ENCODE peak calls at places on chromosomes 5 and 9, in five cellular contexts. A is A549, O is H1, F is HepG2, W is endothelial cell of umbilical vein. I is an unnamed sample.

GRCh38 chr9:99634185-99634584 is 187.5 kb upstream of the NR4A3 start:
- DNase-seq in F (no peak), O (no peak), W (no peak), A (no peak), I (peak)

GRCh38 chr5:15420201-15420600 is 79.8 kb upstream of the FBXL7 start:
- DNase-seq in A (no peak), W (no peak), O (no peak), F (no peak), I (no peak)

GRCh38 chr9:100602302-100602930 is 24.5 kb downstream of the CAVIN4 start:
- DNase-seq in A (peak), O (no peak), F (peak), W (peak), I (peak)

GRCh38 chr5:138713247-138713646 is 40.0 kb upstream of the CTNNA1 start:
- DNase-seq in A (no peak), O (no peak), W (no peak), F (no peak), I (no peak)

GRCh38 chr9:137588311-137588710 is 2.0 kb downstream of the ZMYND19 start:
- DNase-seq in A (no peak), W (no peak), O (no peak), F (no peak), I (no peak)

GRCh38 chr5:80116465-80116864 is 81.3 kb downstream of the THBS4 start:
- DNase-seq in W (no peak), O (no peak), A (no peak), F (peak), I (no peak)

GRCh38 chr9:137482094-137482781 is 23.1 kb upstream of the NSMF start:
- DNase-seq in A (no peak), W (peak), O (no peak), F (peak), I (peak)

GRCh38 chr9:118455781-118456180 is 751.6 kb downstream of the TLR4 start:
- DNase-seq in A (no peak), F (no peak), W (no peak), O (no peak), I (no peak)

GRCh38 chr5:176740702-176741565 is 69.4 kb upstream of the UNC5A start:
- DNase-seq in W (no peak), A (no peak), F (no peak), O (peak), I (no peak)

GRCh38 chr5:125372694-125373621 is 626.5 kb upstream of the ZNF608 start:
- DNase-seq in F (no peak), A (no peak), O (no peak), W (peak), I (no peak)

GRCh38 chr9:76153902-76154629 is 240.2 kb downstream of the RFK start:
- DNase-seq in F (no peak), A (no peak), O (no peak), W (no peak), I (no peak)

GRCh38 chr5:142280066-142281011 is 44.5 kb downstream of the SPRY4 start:
- DNase-seq in O (peak), W (peak), F (peak), A (no peak), I (peak)

GRCh38 chr5:112312295-112312694 is 106.8 kb downstream of the EPB41L4A start:
- DNase-seq in O (no peak), F (no peak), W (no peak), A (no peak), I (no peak)

GRCh38 chr5:35608881-35609779 is 8.5 kb upstream of the SPEF2 start:
- DNase-seq in W (no peak), A (no peak), F (no peak), O (no peak), I (no peak)

GRCh38 chr5:38892363-38892762 is 46.6 kb downstream of the OSMR start:
- DNase-seq in A (no peak), W (no peak), O (no peak), F (no peak), I (no peak)

GRCh38 chr9:91039125-91039834 is 237.7 kb downstream of the SYK start:
- DNase-seq in W (no peak), A (no peak), F (peak), O (no peak), I (no peak)

GRCh38 chr5:334903-335739 is 13.6 kb downstream of the AHRR start:
- DNase-seq in F (no peak), O (no peak), A (no peak), W (no peak), I (no peak)

GRCh38 chr5:55657443-55657842 is 54.7 kb downstream of the SLC38A9 start:
- DNase-seq in A (no peak), F (no peak), O (no peak), W (peak), I (no peak)

GRCh38 chr5:139690385-139691274 is 42.5 kb downstream of the CXXC5 start:
- DNase-seq in F (no peak), W (no peak), A (no peak), O (peak), I (no peak)

GRCh38 chr5:118793652-118794051 is 194.7 kb downstream of the DTWD2 start:
- DNase-seq in F (no peak), A (no peak), W (no peak), O (no peak), I (no peak)

GRCh38 chr5:167851416-167851815 is 440.0 kb upstream of the WWC1 start:
- DNase-seq in O (no peak), W (no peak), F (no peak), A (no peak), I (no peak)

GRCh38 chr5:119022017-119022745 is 33.8 kb upstream of the DTWD2 start:
- DNase-seq in W (peak), O (no peak), F (no peak), A (peak), I (peak)

GRCh38 chr5:144356489-144356888 is 185.8 kb downstream of the KCTD16 start:
- DNase-seq in A (no peak), W (no peak), O (no peak), F (no peak), I (no peak)

GRCh38 chr5:85441138-85441537 is 1056.5 kb upstream of the EDIL3 start:
- DNase-seq in A (no peak), W (no peak), O (no peak), F (no peak), I (no peak)

GRCh38 chr5:84274585-84275468 is 109.9 kb downstream of the EDIL3 start:
- DNase-seq in O (peak), A (peak), F (peak), W (peak), I (peak)

DNA sequence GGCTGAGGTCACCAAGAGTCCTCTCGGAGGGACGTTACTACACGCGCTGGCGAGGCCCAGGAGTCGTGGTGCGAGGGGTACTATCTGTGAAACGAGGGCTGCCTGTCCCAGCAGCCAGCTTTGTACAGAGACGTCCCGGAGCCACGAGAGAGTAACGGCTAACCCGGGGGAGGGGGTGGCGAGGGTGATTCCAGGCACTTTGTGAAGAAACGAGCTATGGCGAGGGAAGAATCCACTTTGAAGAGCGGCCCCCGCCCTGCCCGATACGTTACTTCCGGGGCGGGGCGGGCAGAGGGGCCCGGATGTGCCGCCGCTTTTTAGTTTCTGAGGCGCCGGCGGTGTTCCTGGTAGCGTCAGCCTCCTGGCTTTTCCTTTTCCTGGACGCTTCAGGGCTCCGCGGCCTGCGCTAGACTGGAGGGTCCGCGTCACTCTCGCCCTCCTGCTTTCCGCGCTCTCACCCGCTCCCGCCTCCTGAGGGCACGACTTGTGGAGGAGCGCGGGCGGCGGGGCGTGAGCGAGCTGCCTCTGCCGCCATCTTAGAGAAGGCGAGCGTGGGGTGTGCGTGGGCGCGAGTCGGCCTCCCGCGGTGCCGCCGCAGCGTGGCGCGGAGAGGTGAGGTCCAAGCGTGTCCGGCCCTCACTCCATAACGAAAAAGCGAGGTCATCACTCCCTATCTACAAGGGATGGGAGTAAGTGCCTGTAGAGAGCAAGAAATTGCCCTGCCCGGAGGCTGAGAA is 533 bp upstream of the RFX3 start:
- DNase-seq in F (peak), W (peak), A (peak), O (peak), I (peak)
- TF ChIP-seq POLR2A in F (peak), W (peak), A (peak), O (peak), I (peak)

GRCh38 chr5:132180134-132180745 is 47.4 kb downstream of the P4HA2 start:
- DNase-seq in O (no peak), F (peak), W (peak), A (peak), I (peak)
- TF ChIP-seq MAX in O (no peak), F (no peak), W (no peak), A (no peak), I (no peak)

GRCh38 chr5:173919443-173919842 is 31.3 kb downstream of the CPEB4 start:
- DNase-seq in O (no peak), A (no peak), W (peak), F (peak), I (no peak)

GRCh38 chr5:173915310-173916005 is 27.3 kb downstream of the CPEB4 start:
- DNase-seq in O (no peak), F (no peak), A (no peak), W (no peak), I (no peak)

GRCh38 chr5:173916233-173916632 is 28.1 kb downstream of the CPEB4 start:
- DNase-seq in F (no peak), W (no peak), A (no peak), O (no peak), I (peak)

GRCh38 chr5:173920024-173920753 is 32.0 kb downstream of the CPEB4 start:
- DNase-seq in A (no peak), W (peak), F (no peak), O (no peak), I (peak)

GRCh38 chr5:173917788-173918786 is 29.9 kb downstream of the CPEB4 start:
- DNase-seq in W (peak), A (peak), F (peak), O (no peak), I (peak)
- TF ChIP-seq POLR2A in W (peak), A (peak), F (peak), O (peak), I (peak)

GRCh38 chr5:104947061-104947460 is 1384.5 kb upstream of the NUDT12 start:
- DNase-seq in O (no peak), F (no peak), W (no peak), A (no peak), I (no peak)
- TF ChIP-seq MAX in O (no peak), F (no peak), W (no peak), A (no peak), I (no peak)

DNA sequence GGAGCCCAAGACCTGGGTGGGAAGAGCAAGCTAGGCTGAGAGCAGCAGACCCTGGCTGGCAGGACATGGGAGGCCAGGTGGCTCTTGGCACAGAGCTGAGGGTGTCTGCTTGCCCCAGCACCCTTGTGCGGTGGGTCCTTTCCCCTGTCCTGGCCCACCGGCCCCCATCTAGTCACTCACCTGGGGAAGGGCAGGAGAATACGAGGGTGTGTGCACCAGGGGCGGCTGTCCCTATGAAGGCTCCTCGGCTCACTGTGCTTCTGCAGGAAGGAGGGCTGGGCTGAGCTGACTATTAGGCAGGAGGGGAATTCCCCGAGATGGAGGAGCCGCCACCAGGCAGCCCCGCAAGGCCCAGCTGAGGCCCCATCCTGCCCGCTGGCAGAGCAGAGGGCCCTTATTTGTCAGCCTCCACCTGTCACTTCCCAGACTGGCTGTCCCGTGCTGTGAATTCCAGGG is 6.1 kb upstream of the TNIP1 start:
- DNase-seq in A (no peak), F (no peak), W (no peak), O (no peak), I (no peak)
- TF ChIP-seq POLR2A in A (no peak), F (no peak), W (no peak), O (no peak), I (no peak)

GRCh38 chr5:72096602-72097205 is 10.6 kb upstream of the MAP1B start:
- DNase-seq in O (no peak), F (no peak), A (no peak), W (no peak), I (no peak)

GRCh38 chr5:72093824-72094223 is 13.5 kb upstream of the MAP1B start:
- DNase-seq in A (no peak), F (no peak), O (no peak), W (no peak), I (no peak)

GRCh38 chr5:72092074-72092473 is 15.2 kb upstream of the MAP1B start:
- DNase-seq in W (no peak), O (no peak), A (no peak), F (no peak), I (no peak)

GRCh38 chr5:72093231-72093630 is 14.0 kb upstream of the MAP1B start:
- DNase-seq in W (no peak), A (no peak), O (no peak), F (no peak), I (no peak)
- TF ChIP-seq MAX in W (no peak), A (no peak), O (no peak), F (no peak), I (no peak)

DNA sequence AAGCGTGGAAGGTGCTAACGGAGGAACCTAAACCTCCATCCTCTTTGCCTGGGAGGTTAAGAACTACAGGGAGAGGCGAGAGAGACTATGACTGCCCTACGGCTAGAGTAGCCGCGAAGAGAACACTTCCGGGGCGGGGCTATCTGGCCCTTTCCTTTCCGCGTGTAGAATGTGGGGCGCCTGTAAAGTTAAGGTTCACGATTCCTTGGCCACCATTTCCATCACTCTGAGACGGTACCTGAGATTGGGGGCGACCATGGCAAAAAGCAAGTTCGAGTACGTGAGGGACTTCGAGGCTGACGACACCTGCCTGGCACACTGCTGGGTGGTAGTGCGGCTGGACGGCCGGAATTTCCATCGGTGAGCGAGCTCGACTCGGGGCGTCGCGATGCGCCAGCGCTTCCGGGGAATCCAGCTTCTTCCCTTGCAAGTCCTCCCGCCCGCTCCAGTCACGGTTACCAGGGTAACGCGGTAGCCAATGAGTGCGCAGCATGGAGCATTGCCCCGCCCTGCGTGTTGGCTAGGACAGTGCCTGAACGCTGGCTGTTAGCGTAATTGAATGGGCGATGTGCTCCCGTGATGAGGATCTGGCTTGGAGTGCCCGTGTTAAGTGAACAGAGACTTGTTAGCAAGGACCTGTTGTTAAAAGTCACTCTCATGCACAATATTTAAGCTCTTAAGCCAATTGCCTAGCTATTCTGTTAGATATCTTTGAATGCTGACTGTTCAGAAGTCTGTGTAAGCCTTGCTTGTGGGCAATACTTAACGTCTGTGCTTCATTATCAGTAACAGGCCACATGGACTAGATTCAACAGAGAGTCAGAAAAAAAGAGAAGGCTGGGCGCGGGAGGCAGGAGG is at the start of gene THG1L:
- DNase-seq in A (peak), W (peak), F (peak), O (peak), I (peak)
- TF ChIP-seq POLR2A in A (peak), W (peak), F (peak), O (peak), I (peak)

GRCh38 chr9:133235549-133236222 is 26.6 kb upstream of the OBP2B start:
- DNase-seq in O (peak), A (no peak), W (no peak), F (no peak), I (no peak)

GRCh38 chr9:133238272-133238850 is 29.3 kb upstream of the OBP2B start:
- DNase-seq in W (peak), A (peak), F (peak), O (peak), I (peak)

GRCh38 chr9:133238851-133239532 is 29.9 kb upstream of the OBP2B start:
- DNase-seq in W (peak), O (peak), F (peak), A (peak), I (peak)

GRCh38 chr9:133236291-133237071 is 27.4 kb upstream of the OBP2B start:
- DNase-seq in O (no peak), F (no peak), W (no peak), A (no peak), I (no peak)

GRCh38 chr9:133237271-133237731 is 28.3 kb upstream of the OBP2B start:
- DNase-seq in F (no peak), A (no peak), W (peak), O (peak), I (no peak)
- TF ChIP-seq MAX in F (no peak), A (no peak), W (no peak), O (no peak), I (no peak)

I was measured in NB4.